ENCODE peak calls at places on chromosomes 5 and 9, in eight cellular contexts. One of them, this sample, is unnamed.
A peak's percentile ranks its signal among the peaks of the same experiment; 100 is the strongest.

GRCh38 chr5:176653401-176653800 is 6.1 kb downstream of the TSPAN17 start:
- DNase-seq in amniotic stem cell: no peak
- DNase-seq in heart left ventricle: no peak
- DNase-seq in activated gamma-delta T cell treated with anti-CD3 and anti-CD28 coated beads, Interleukin-2, amount 50 U/mL, for 16 hours: peak; percentile 83
- DNase-seq in activated naive CD4-positive, alpha-beta T cell treated with Interleukin-2 at 50 U/mL for 16 hours: peak; percentile 91
- DNase-seq in fibroblast of lung: peak; percentile 30
- DNase-seq in BJ: no peak
- DNase-seq in DMS153: no peak
- DNase-seq in this sample: peak; percentile 85

GRCh38 chr5:54009828-54010227 is 300.5 kb downstream of the ARL15 start:
- DNase-seq in amniotic stem cell: no peak
- DNase-seq in heart left ventricle: no peak
- DNase-seq in activated gamma-delta T cell treated with anti-CD3 and anti-CD28 coated beads, Interleukin-2, amount 50 U/mL, for 16 hours: no peak
- DNase-seq in activated naive CD4-positive, alpha-beta T cell treated with Interleukin-2 at 50 U/mL for 16 hours: no peak
- DNase-seq in fibroblast of lung: no peak
- DNase-seq in BJ: no peak
- DNase-seq in DMS153: no peak
- DNase-seq in this sample: no peak

GRCh38 chr5:112929336-112930081 is 7.5 kb upstream of the REEP5 start:
- DNase-seq in amniotic stem cell: no peak
- DNase-seq in heart left ventricle: no peak
- DNase-seq in activated gamma-delta T cell treated with anti-CD3 and anti-CD28 coated beads, Interleukin-2, amount 50 U/mL, for 16 hours: no peak
- DNase-seq in activated naive CD4-positive, alpha-beta T cell treated with Interleukin-2 at 50 U/mL for 16 hours: no peak
- DNase-seq in fibroblast of lung: no peak
- DNase-seq in BJ: no peak
- DNase-seq in DMS153: no peak
- DNase-seq in this sample: no peak

GRCh38 chr5:149374303-149374702 is 4.8 kb downstream of the IL17B start:
- DNase-seq in amniotic stem cell: no peak
- DNase-seq in heart left ventricle: no peak
- DNase-seq in activated gamma-delta T cell treated with anti-CD3 and anti-CD28 coated beads, Interleukin-2, amount 50 U/mL, for 16 hours: no peak
- DNase-seq in activated naive CD4-positive, alpha-beta T cell treated with Interleukin-2 at 50 U/mL for 16 hours: no peak
- DNase-seq in fibroblast of lung: no peak
- DNase-seq in BJ: no peak
- DNase-seq in DMS153: no peak
- DNase-seq in this sample: no peak

GRCh38 chr9:114285166-114285867 is 37.6 kb upstream of the ORM1 start:
- DNase-seq in amniotic stem cell: peak; percentile 87
- DNase-seq in heart left ventricle: peak; percentile 14
- DNase-seq in activated gamma-delta T cell treated with anti-CD3 and anti-CD28 coated beads, Interleukin-2, amount 50 U/mL, for 16 hours: no peak
- DNase-seq in activated naive CD4-positive, alpha-beta T cell treated with Interleukin-2 at 50 U/mL for 16 hours: no peak
- DNase-seq in fibroblast of lung: peak; percentile 94
- DNase-seq in BJ: peak; percentile 74
- DNase-seq in DMS153: no peak
- DNase-seq in this sample: no peak

GRCh38 chr5:74648835-74649286 is 8.3 kb upstream of the ENC1 start:
- DNase-seq in amniotic stem cell: peak; percentile 16
- DNase-seq in heart left ventricle: no peak
- DNase-seq in activated gamma-delta T cell treated with anti-CD3 and anti-CD28 coated beads, Interleukin-2, amount 50 U/mL, for 16 hours: no peak
- DNase-seq in activated naive CD4-positive, alpha-beta T cell treated with Interleukin-2 at 50 U/mL for 16 hours: peak; percentile 10
- DNase-seq in fibroblast of lung: peak; percentile 65
- DNase-seq in BJ: no peak
- DNase-seq in DMS153: peak; percentile 20
- DNase-seq in this sample: peak; percentile 16

GRCh38 chr5:138949223-138949574 is 74.1 kb upstream of the LRRTM2 start:
- DNase-seq in amniotic stem cell: no peak
- DNase-seq in heart left ventricle: peak; percentile 24
- DNase-seq in activated gamma-delta T cell treated with anti-CD3 and anti-CD28 coated beads, Interleukin-2, amount 50 U/mL, for 16 hours: no peak
- DNase-seq in activated naive CD4-positive, alpha-beta T cell treated with Interleukin-2 at 50 U/mL for 16 hours: no peak
- DNase-seq in fibroblast of lung: no peak
- DNase-seq in BJ: no peak
- DNase-seq in DMS153: no peak
- DNase-seq in this sample: no peak

GRCh38 chr9:117616436-117616835 is 87.8 kb upstream of the TLR4 start:
- DNase-seq in amniotic stem cell: no peak
- DNase-seq in heart left ventricle: no peak
- DNase-seq in activated gamma-delta T cell treated with anti-CD3 and anti-CD28 coated beads, Interleukin-2, amount 50 U/mL, for 16 hours: no peak
- DNase-seq in activated naive CD4-positive, alpha-beta T cell treated with Interleukin-2 at 50 U/mL for 16 hours: no peak
- DNase-seq in fibroblast of lung: no peak
- DNase-seq in BJ: no peak
- DNase-seq in DMS153: peak; percentile 48
- DNase-seq in this sample: no peak

GRCh38 chr5:4879075-4879474 is 261.1 kb upstream of the ADAMTS16 start:
- DNase-seq in amniotic stem cell: no peak
- DNase-seq in heart left ventricle: no peak
- DNase-seq in activated gamma-delta T cell treated with anti-CD3 and anti-CD28 coated beads, Interleukin-2, amount 50 U/mL, for 16 hours: no peak
- DNase-seq in activated naive CD4-positive, alpha-beta T cell treated with Interleukin-2 at 50 U/mL for 16 hours: no peak
- DNase-seq in fibroblast of lung: no peak
- DNase-seq in BJ: no peak
- DNase-seq in DMS153: no peak
- DNase-seq in this sample: no peak

GRCh38 chr9:122065923-122066629 is 27.0 kb downstream of the TTLL11 start:
- DNase-seq in amniotic stem cell: no peak
- DNase-seq in heart left ventricle: no peak
- DNase-seq in activated gamma-delta T cell treated with anti-CD3 and anti-CD28 coated beads, Interleukin-2, amount 50 U/mL, for 16 hours: no peak
- DNase-seq in activated naive CD4-positive, alpha-beta T cell treated with Interleukin-2 at 50 U/mL for 16 hours: no peak
- DNase-seq in fibroblast of lung: no peak
- DNase-seq in BJ: no peak
- DNase-seq in DMS153: no peak
- DNase-seq in this sample: no peak

GRCh38 chr9:78871452-78872331 is 574.8 kb downstream of the PSAT1 start:
- DNase-seq in amniotic stem cell: peak; percentile 57
- DNase-seq in heart left ventricle: no peak
- DNase-seq in activated gamma-delta T cell treated with anti-CD3 and anti-CD28 coated beads, Interleukin-2, amount 50 U/mL, for 16 hours: no peak
- DNase-seq in activated naive CD4-positive, alpha-beta T cell treated with Interleukin-2 at 50 U/mL for 16 hours: no peak
- DNase-seq in fibroblast of lung: peak; percentile 97
- DNase-seq in BJ: peak; percentile 88
- DNase-seq in DMS153: no peak
- DNase-seq in this sample: no peak

GRCh38 chr5:72268753-72269410 is 51.2 kb downstream of the MRPS27 start:
- DNase-seq in amniotic stem cell: peak; percentile 35
- DNase-seq in heart left ventricle: peak; percentile 30
- DNase-seq in activated gamma-delta T cell treated with anti-CD3 and anti-CD28 coated beads, Interleukin-2, amount 50 U/mL, for 16 hours: peak; percentile 19
- DNase-seq in activated naive CD4-positive, alpha-beta T cell treated with Interleukin-2 at 50 U/mL for 16 hours: peak; percentile 40
- DNase-seq in fibroblast of lung: peak; percentile 28
- DNase-seq in BJ: no peak
- DNase-seq in DMS153: no peak
- DNase-seq in this sample: peak; percentile 18

GRCh38 chr9:79163544-79163943 is 408.2 kb upstream of the TLE4 start:
- DNase-seq in amniotic stem cell: no peak
- DNase-seq in heart left ventricle: no peak
- DNase-seq in activated gamma-delta T cell treated with anti-CD3 and anti-CD28 coated beads, Interleukin-2, amount 50 U/mL, for 16 hours: no peak
- DNase-seq in activated naive CD4-positive, alpha-beta T cell treated with Interleukin-2 at 50 U/mL for 16 hours: no peak
- DNase-seq in fibroblast of lung: no peak
- DNase-seq in BJ: no peak
- DNase-seq in DMS153: no peak
- DNase-seq in this sample: no peak

GRCh38 chr9:4837768-4838546 is 45.2 kb downstream of the RCL1 start:
- DNase-seq in amniotic stem cell: peak; percentile 2
- DNase-seq in heart left ventricle: no peak
- DNase-seq in activated gamma-delta T cell treated with anti-CD3 and anti-CD28 coated beads, Interleukin-2, amount 50 U/mL, for 16 hours: no peak
- DNase-seq in activated naive CD4-positive, alpha-beta T cell treated with Interleukin-2 at 50 U/mL for 16 hours: no peak
- DNase-seq in fibroblast of lung: peak; percentile 96
- DNase-seq in BJ: peak; percentile 74
- DNase-seq in DMS153: no peak
- DNase-seq in this sample: no peak

GRCh38 chr5:40834391-40834848 is 602 bp downstream of the RPL37 start:
- DNase-seq in amniotic stem cell: no peak
- DNase-seq in heart left ventricle: no peak
- DNase-seq in activated gamma-delta T cell treated with anti-CD3 and anti-CD28 coated beads, Interleukin-2, amount 50 U/mL, for 16 hours: peak; percentile 27
- DNase-seq in activated naive CD4-positive, alpha-beta T cell treated with Interleukin-2 at 50 U/mL for 16 hours: peak; percentile 50
- DNase-seq in fibroblast of lung: peak; percentile 43
- DNase-seq in BJ: no peak
- DNase-seq in DMS153: no peak
- DNase-seq in this sample: no peak

GRCh38 chr9:105299190-105299854 is 54.9 kb downstream of the SLC44A1 start:
- DNase-seq in amniotic stem cell: peak; percentile 68
- DNase-seq in heart left ventricle: no peak
- DNase-seq in activated gamma-delta T cell treated with anti-CD3 and anti-CD28 coated beads, Interleukin-2, amount 50 U/mL, for 16 hours: no peak
- DNase-seq in activated naive CD4-positive, alpha-beta T cell treated with Interleukin-2 at 50 U/mL for 16 hours: no peak
- DNase-seq in fibroblast of lung: peak; percentile 98
- DNase-seq in BJ: peak; percentile 60
- DNase-seq in DMS153: no peak
- DNase-seq in this sample: no peak

GRCh38 chr5:139271201-139272027 is 22.1 kb upstream of the MATR3 start:
- DNase-seq in amniotic stem cell: peak; percentile 67
- DNase-seq in heart left ventricle: no peak
- DNase-seq in activated gamma-delta T cell treated with anti-CD3 and anti-CD28 coated beads, Interleukin-2, amount 50 U/mL, for 16 hours: no peak
- DNase-seq in activated naive CD4-positive, alpha-beta T cell treated with Interleukin-2 at 50 U/mL for 16 hours: no peak
- DNase-seq in fibroblast of lung: peak; percentile 94
- DNase-seq in BJ: no peak
- DNase-seq in DMS153: peak; percentile 50
- DNase-seq in this sample: no peak

This sample was measured in activated naive CD8-positive, alpha-beta T cell treated with anti-CD3 and anti-CD28 coated beads for 36 hours.